ENCODE peak calls at places on chromosomes 11 and 22, in seven cellular contexts. F, Y, S, A, U, X and O are unnamed samples. For H3K4me1, the result is how much of the 10 kb centered on the place peaks cover.

GRCh38 chr22:45587638-45588481 is 83.8 kb upstream of the ATXN10 start:
- DNase-seq in Y (peak), F (peak), A (no peak), S (no peak), X (peak), U (no peak), O (no peak)

GRCh38 chr11:11691296-11692141 is 69.7 kb upstream of the GALNT18 start:
- DNase-seq in X (no peak), Y (no peak), S (peak), U (peak), F (no peak), A (peak), O (peak)

GRCh38 chr11:101848262-101848661 is 66.5 kb upstream of the CEP126 start:
- DNase-seq in Y (peak), F (peak), A (no peak), S (no peak), U (no peak), X (peak), O (no peak)

GRCh38 chr11:74330065-74330858 is 18.8 kb upstream of the P4HA3 start:
- DNase-seq in A (no peak), F (peak), U (no peak), Y (peak), S (no peak), X (no peak), O (no peak)

GRCh38 chr22:22914726-22915669 is 27.4 kb downstream of the IGLL5 start:
- DNase-seq in Y (no peak), U (no peak), X (no peak), S (no peak), A (no peak), F (no peak), O (no peak)

GRCh38 chr11:18578975-18579598 is 9.4 kb downstream of the UEVLD start:
- DNase-seq in A (no peak), Y (no peak), F (no peak), X (peak), S (no peak), U (no peak), O (peak)

GRCh38 chr22:20531404-20532181 is 24.2 kb downstream of the MED15 start:
- DNase-seq in S (peak), Y (peak), X (peak), A (no peak), F (peak), U (no peak), O (peak)

GRCh38 chr11:27857588-27857987 is 157.3 kb upstream of the BDNF start:
- DNase-seq in F (no peak), S (no peak), A (no peak), X (peak), U (no peak), Y (no peak), O (no peak)

GRCh38 chr11:28383471-28383870 is 275.3 kb downstream of the METTL15 start:
- DNase-seq in A (no peak), X (no peak), U (no peak), F (peak), S (no peak), Y (peak), O (no peak)

GRCh38 chr11:134623711-134624110 is 211.7 kb upstream of the B3GAT1 start:
- DNase-seq in F (no peak), S (no peak), X (no peak), U (no peak), A (no peak), Y (no peak), O (no peak)

GRCh38 chr11:15569626-15570025 is 454.9 kb downstream of the INSC start:
- DNase-seq in X (no peak), S (no peak), Y (no peak), A (no peak), U (no peak), F (no peak), O (no peak)

GRCh38 chr22:46596032-46596441 is 24.1 kb upstream of the GRAMD4 start:
- DNase-seq in F (no peak), A (no peak), S (no peak), X (peak), U (no peak), Y (peak), O (no peak)

GRCh38 chr11:97557399-97557798 is 1167.6 kb downstream of the JRKL start:
- DNase-seq in F (no peak), Y (peak), U (no peak), X (peak), A (no peak), S (no peak), O (no peak)

GRCh38 chr11:34086554-34087278 is 18.7 kb upstream of the NAT10 start:
- DNase-seq in X (no peak), S (no peak), U (no peak), A (no peak), Y (peak), F (peak), O (no peak)

GRCh38 chr11:60372767-60373166 is 5.6 kb upstream of the MS4A7 start:
- DNase-seq in F (no peak), X (peak), S (no peak), U (no peak), A (no peak), Y (no peak), O (no peak)

GRCh38 chr11:69899957-69900821 is 81.0 kb upstream of the FGF3 start:
- DNase-seq in X (no peak), S (no peak), Y (peak), F (no peak), U (no peak), A (no peak), O (no peak)

GRCh38 chr11:119336744-119337469 is 2.6 kb downstream of the RNF26 start:
- DNase-seq in S (no peak), Y (no peak), A (no peak), X (no peak), F (no peak), U (no peak), O (no peak)

GRCh38 chr11:44139565-44140313 is 44.3 kb downstream of the EXT2 start:
- DNase-seq in A (no peak), Y (no peak), X (no peak), F (no peak), U (no peak), S (no peak), O (no peak)

GRCh38 chr11:73107597-73107996 is 34.5 kb downstream of the FCHSD2 start:
- DNase-seq in X (no peak), S (no peak), U (no peak), A (no peak), Y (no peak), F (no peak), O (no peak)

GRCh38 chr11:47415949-47416472 is 7.6 kb downstream of the SLC39A13 start:
- DNase-seq in S (no peak), X (peak), F (peak), Y (peak), U (no peak), A (no peak), O (peak)

GRCh38 chr11:96055706-96056387 is 131.9 kb upstream of the MTMR2 start:
- DNase-seq in U (no peak), Y (peak), A (peak), X (peak), F (peak), S (no peak), O (peak)

GRCh38 chr11:74604311-74604710 is 11.9 kb downstream of the POLD3 start:
- DNase-seq in X (no peak), F (no peak), Y (no peak), S (no peak), A (no peak), U (no peak), O (no peak)

GRCh38 chr22:38418589-38418988 is 36.4 kb downstream of the KCNJ4 start:
- DNase-seq in S (no peak), F (no peak), U (no peak), A (no peak), Y (no peak), X (no peak), O (no peak)
- H2BK5ac ChIP-seq in S (no peak), F (no peak), U (no peak), A (no peak), Y (no peak), X (no peak), O (no peak)

DNA sequence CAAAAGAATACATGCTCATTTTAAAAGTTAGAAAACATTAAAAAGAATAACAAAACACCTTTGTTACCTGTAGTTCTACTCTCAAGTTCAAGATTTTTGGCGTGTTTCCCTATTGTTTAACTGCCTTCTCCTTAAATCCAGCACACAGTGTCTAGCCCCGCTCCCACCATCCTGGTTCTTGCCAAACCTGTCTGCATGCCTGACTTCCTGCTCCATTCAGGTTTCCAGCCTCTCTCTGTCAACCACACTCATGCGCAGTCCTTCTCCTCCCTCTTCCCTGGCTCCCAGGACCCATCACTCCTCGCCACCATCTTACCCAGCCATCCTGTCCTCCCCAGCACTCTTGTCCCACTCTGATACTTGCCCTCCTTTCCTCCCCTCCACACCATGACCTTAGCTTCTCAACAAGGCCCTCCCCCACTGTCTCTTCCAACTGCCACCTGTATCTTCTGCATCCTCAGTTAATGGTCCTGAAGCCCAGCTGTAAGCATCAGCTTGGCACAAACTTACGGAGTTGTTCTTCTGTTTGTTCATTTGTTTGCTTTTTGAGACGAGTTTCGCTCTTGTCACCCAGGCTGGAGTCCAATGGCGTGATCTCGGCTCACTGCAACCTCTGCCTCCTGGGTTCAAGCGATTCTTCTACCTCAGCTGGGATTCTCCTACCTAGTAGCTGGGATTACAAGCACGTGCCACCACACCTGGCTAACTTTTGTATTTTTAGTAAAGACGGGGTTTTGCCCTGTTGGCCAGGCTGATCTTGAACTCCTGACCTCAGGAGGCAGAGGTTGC is 7.5 kb upstream of the MYH9 start:
- DNase-seq in X (peak), A (no peak), S (no peak), Y (no peak), U (no peak), F (no peak), O (no peak)
- H3K4me1 ChIP-seq in X (under half), A (under half), S (under half), Y (under half), U (under half), F (under half), O (under half)

DNA sequence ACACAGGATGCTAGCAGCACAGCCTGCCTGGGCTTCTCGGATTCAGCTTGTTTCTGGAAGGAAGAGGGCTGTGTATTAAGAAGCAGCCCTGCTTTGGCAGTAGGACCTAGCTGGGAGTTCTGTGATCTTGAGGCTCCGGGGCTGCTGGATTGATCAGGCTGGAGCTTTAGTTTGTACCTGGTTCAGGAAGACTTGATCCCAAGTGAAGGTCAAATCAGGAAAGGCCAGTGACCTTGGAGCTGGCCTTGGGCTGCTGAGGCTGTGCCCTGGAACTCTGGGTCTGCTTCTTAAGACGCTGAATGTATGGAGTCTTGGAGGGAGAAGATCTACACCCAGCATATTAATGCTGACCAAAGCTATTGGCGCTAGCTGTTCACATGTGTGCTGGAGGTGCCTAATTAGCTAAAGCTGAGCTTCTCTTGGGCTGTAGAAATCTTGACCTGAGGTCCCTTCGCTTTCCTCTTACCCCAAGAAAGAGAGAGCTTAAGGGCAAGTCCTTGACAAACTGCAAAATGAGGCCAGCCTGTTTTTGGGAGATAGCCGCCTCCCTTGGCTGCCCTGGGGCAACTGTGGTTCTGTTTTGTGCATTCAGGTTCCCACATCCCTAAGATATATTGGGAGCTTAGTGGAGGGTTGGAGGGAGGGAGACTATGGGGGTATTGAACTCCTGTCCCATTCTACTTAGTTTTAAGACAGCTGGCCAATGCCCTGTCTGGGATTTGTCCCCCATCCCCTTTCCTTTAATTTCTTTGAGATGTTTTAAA is 135.9 kb downstream of the DBX1 start:
- DNase-seq in X (no peak), S (no peak), A (no peak), Y (no peak), F (no peak), U (no peak), O (no peak)
- H2BK5ac ChIP-seq in X (peak), S (no peak), A (no peak), Y (no peak), F (no peak), U (peak), O (peak)

DNA sequence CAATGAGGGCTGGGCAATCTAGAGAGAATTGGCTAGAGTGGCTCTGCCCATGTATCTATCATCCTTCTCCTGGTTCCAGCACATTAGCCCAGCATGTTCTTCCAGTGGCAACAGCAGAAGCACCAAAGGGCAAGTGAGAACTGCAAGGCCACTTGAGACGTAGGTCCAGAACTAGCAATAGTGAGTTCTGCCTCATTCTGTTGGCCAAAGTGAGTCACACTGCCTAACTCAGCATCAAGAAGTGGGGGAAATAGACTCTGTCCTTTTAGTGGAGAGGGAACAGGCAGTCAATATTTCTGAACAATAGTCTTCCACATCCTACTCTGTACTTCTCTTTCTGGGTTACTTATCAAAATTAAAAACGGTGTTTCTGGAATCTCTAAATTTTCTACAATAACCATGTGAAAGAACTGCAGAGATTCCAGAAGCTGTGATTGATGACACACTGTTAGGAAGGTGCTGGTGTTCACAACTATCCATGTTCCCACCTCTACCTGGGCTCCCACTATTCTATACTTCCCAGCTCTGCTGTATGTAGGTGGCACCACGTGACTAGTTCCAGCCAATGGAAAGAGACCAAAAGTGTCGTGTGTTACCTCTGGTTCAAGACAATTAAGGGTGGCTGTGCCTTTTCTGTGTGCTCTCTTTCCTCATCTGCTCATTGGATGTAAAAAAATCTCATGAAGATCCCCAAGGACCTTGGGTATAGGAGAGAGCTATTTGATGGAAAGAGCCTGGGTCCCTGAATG is 23.4 kb upstream of the GRK3 start:
- DNase-seq in X (peak), F (no peak), Y (no peak), A (no peak), U (no peak), S (no peak), O (no peak)
- H3K4me1 ChIP-seq in X (under half), F (under half), Y (under half), A (under half), U (under half), S (under half), O (under half)

GRCh38 chr11:45839204-45839603 is 8.1 kb upstream of the CRY2 start:
- DNase-seq in F (no peak), A (no peak), Y (no peak), S (no peak), X (no peak), U (no peak), O (no peak)
- H2BK5ac ChIP-seq in F (no peak), A (no peak), Y (no peak), S (no peak), X (no peak), U (no peak), O (no peak)

GRCh38 chr11:85749884-85750283 is 61.1 kb downstream of the SYTL2 start:
- DNase-seq in S (no peak), U (no peak), F (no peak), Y (no peak), A (no peak), X (no peak), O (no peak)
- H3K4me1 ChIP-seq in S (under half), U (under half), F (under half), Y (under half), A (under half), X (under half), O (under half)

GRCh38 chr11:7167976-7168740 is 79.4 kb downstream of the RBMXL2 start:
- DNase-seq in S (no peak), X (no peak), U (no peak), F (no peak), A (no peak), Y (no peak), O (no peak)

GRCh38 chr11:7160814-7161489 is 72.2 kb downstream of the RBMXL2 start:
- DNase-seq in X (no peak), U (no peak), S (no peak), F (no peak), Y (no peak), A (no peak), O (no peak)

GRCh38 chr11:7170431-7170830 is 81.3 kb upstream of the SYT9 start:
- DNase-seq in X (no peak), Y (no peak), F (no peak), A (no peak), U (no peak), S (no peak), O (no peak)

GRCh38 chr11:7168741-7168990 is 79.9 kb downstream of the RBMXL2 start:
- DNase-seq in F (no peak), S (no peak), U (no peak), X (no peak), Y (no peak), A (no peak), O (no peak)

GRCh38 chr11:7165911-7166310 is 77.1 kb downstream of the RBMXL2 start:
- DNase-seq in F (no peak), X (no peak), U (no peak), S (no peak), A (no peak), Y (no peak), O (no peak)
- H2BK5ac ChIP-seq in F (no peak), X (no peak), U (no peak), S (no peak), A (no peak), Y (no peak), O (no peak)

GRCh38 chr11:1853376-1854131 is 670 bp downstream of the LSP1 start:
- DNase-seq in Y (no peak), U (no peak), S (no peak), X (no peak), F (no peak), A (no peak), O (no peak)

GRCh38 chr11:1856306-1857005 is 3.6 kb downstream of the LSP1 start:
- DNase-seq in S (no peak), A (no peak), Y (no peak), U (no peak), X (no peak), F (no peak), O (no peak)

GRCh38 chr11:1855886-1856265 is 3.0 kb downstream of the LSP1 start:
- DNase-seq in F (no peak), S (no peak), X (no peak), U (no peak), A (no peak), Y (no peak), O (no peak)

GRCh38 chr11:1854132-1854948 is 1.5 kb downstream of the LSP1 start:
- DNase-seq in Y (no peak), A (no peak), S (no peak), X (no peak), F (no peak), U (no peak), O (no peak)

GRCh38 chr11:1854949-1855885 is 2.3 kb downstream of the LSP1 start:
- DNase-seq in X (no peak), F (no peak), A (no peak), U (no peak), Y (no peak), S (no peak), O (no peak)
- H3K4me1 ChIP-seq in X (under half), F (under half), A (under half), U (under half), Y (under half), S (under half), O (under half)